ENCODE peak calls at places on chromosomes 2 and 18, in four cellular contexts. One of them, this sample, is unnamed.
A peak's percentile ranks its signal among the peaks of the same experiment; 100 is the strongest.

GRCh38 chr2:137117385-137117784 is 352.0 kb downstream of the THSD7B start:
- DNase-seq in GM23338: no peak
- DNase-seq in H9: no peak
- DNase-seq in small intestine: no peak
- DNase-seq in this sample: no peak

GRCh38 chr2:85414761-85415498 is 3.6 kb upstream of the SH2D6 start:
- DNase-seq in H9: no peak
- DNase-seq in small intestine: no peak
- DNase-seq in GM23338: no peak
- DNase-seq in this sample: no peak

GRCh38 chr2:75495862-75496261 is 64.9 kb downstream of the EVA1A start:
- DNase-seq in GM23338: no peak
- DNase-seq in H9: no peak
- DNase-seq in small intestine: no peak
- DNase-seq in this sample: no peak

GRCh38 chr2:59947917-59948534 is 605.4 kb downstream of the BCL11A start:
- DNase-seq in H9: no peak
- DNase-seq in GM23338: no peak
- DNase-seq in small intestine: peak; percentile 15
- DNase-seq in this sample: no peak

GRCh38 chr2:24731040-24731439 is 62.2 kb downstream of the PTRHD1 start:
- DNase-seq in H9: no peak
- DNase-seq in GM23338: no peak
- DNase-seq in small intestine: no peak
- DNase-seq in this sample: no peak

GRCh38 chr2:185663811-185664210 is 74.8 kb upstream of the FSIP2 start:
- DNase-seq in H9: no peak
- DNase-seq in small intestine: no peak
- DNase-seq in GM23338: no peak
- DNase-seq in this sample: no peak

GRCh38 chr2:63589148-63589972 is 597 bp downstream of the MDH1 start:
- DNase-seq in GM23338: peak; percentile 81
- DNase-seq in H9: no peak
- DNase-seq in small intestine: no peak
- DNase-seq in this sample: no peak

GRCh38 chr2:240619506-240620148 is 5.7 kb upstream of the GPR35 start:
- DNase-seq in H9: peak; percentile 22
- DNase-seq in GM23338: no peak
- DNase-seq in small intestine: no peak
- DNase-seq in this sample: no peak

GRCh38 chr2:75729861-75730260 is 19.1 kb upstream of the GCFC2 start:
- DNase-seq in GM23338: peak; percentile 28
- DNase-seq in H9: no peak
- DNase-seq in small intestine: no peak
- DNase-seq in this sample: no peak

GRCh38 chr2:99066602-99067001 is 74.9 kb upstream of the C2orf15 start:
- DNase-seq in GM23338: peak; percentile 69
- DNase-seq in H9: no peak
- DNase-seq in small intestine: peak; percentile 77
- DNase-seq in this sample: peak; percentile 20

GRCh38 chr18:8929381-8929780 is 173.1 kb upstream of the NDUFV2 start:
- DNase-seq in GM23338: no peak
- DNase-seq in H9: no peak
- DNase-seq in small intestine: no peak
- DNase-seq in this sample: no peak

GRCh38 chr18:48679236-48679635 is 140.4 kb downstream of the CTIF start:
- DNase-seq in small intestine: no peak
- DNase-seq in GM23338: no peak
- DNase-seq in H9: no peak
- DNase-seq in this sample: no peak

GRCh38 chr2:165648826-165649225 is 145.2 kb downstream of the GALNT3 start:
- DNase-seq in GM23338: no peak
- DNase-seq in small intestine: no peak
- DNase-seq in H9: no peak
- DNase-seq in this sample: peak; percentile 74

GRCh38 chr18:31506024-31506742 is 8.2 kb downstream of the DSG2 start:
- DNase-seq in GM23338: peak; percentile 47
- DNase-seq in H9: no peak
- DNase-seq in small intestine: peak; percentile 50
- DNase-seq in this sample: no peak

GRCh38 chr18:38174594-38174993 is 609.0 kb upstream of the CELF4 start:
- DNase-seq in small intestine: no peak
- DNase-seq in H9: no peak
- DNase-seq in GM23338: no peak
- DNase-seq in this sample: no peak

GRCh38 chr18:3923750-3924149 is 473.8 kb downstream of the TGIF1 start:
- DNase-seq in H9: no peak
- DNase-seq in small intestine: no peak
- DNase-seq in GM23338: no peak
- DNase-seq in this sample: no peak

GRCh38 chr2:134198006-134198634 is 55.8 kb upstream of the MGAT5 start:
- DNase-seq in H9: no peak
- DNase-seq in small intestine: peak; percentile 43
- DNase-seq in GM23338: no peak
- DNase-seq in this sample: no peak

GRCh38 chr2:117942958-117943672 is 70.8 kb downstream of the CCDC93 start:
- DNase-seq in small intestine: no peak
- DNase-seq in GM23338: no peak
- DNase-seq in H9: no peak
- DNase-seq in this sample: no peak

GRCh38 chr2:196113061-196113974 is 44.7 kb upstream of the DNAH7 start:
- DNase-seq in small intestine: no peak
- DNase-seq in H9: no peak
- DNase-seq in GM23338: peak; percentile 41
- DNase-seq in this sample: no peak

GRCh38 chr18:62183578-62184195 is 3.2 kb downstream of the PIGN start:
- DNase-seq in GM23338: peak; percentile 71
- DNase-seq in small intestine: peak; percentile 60
- DNase-seq in H9: no peak
- DNase-seq in this sample: no peak

GRCh38 chr2:190528521-190529001 is 6.0 kb downstream of the NEMP2 start:
- DNase-seq in GM23338: no peak
- DNase-seq in H9: no peak
- DNase-seq in small intestine: no peak
- DNase-seq in this sample: no peak

GRCh38 chr2:128754246-128754724 is 435.6 kb upstream of the HS6ST1 start:
- DNase-seq in small intestine: no peak
- DNase-seq in H9: no peak
- DNase-seq in GM23338: no peak
- DNase-seq in this sample: peak; percentile 32

GRCh38 chr2:210954508-210954907 is 398.1 kb downstream of the CPS1 start:
- DNase-seq in H9: no peak
- DNase-seq in GM23338: no peak
- DNase-seq in small intestine: no peak
- DNase-seq in this sample: no peak

GRCh38 chr18:25831226-25831828 is 259.1 kb downstream of the SS18 start:
- DNase-seq in small intestine: no peak
- DNase-seq in H9: no peak
- DNase-seq in GM23338: no peak
- DNase-seq in this sample: no peak

GRCh38 chr2:234139755-234140154 is 89.3 kb downstream of the SPP2 start:
- DNase-seq in H9: no peak
- DNase-seq in small intestine: no peak
- DNase-seq in GM23338: no peak
- DNase-seq in this sample: no peak

GRCh38 chr2:218291318-218291933 is 877 bp downstream of the TMBIM1 start:
- DNase-seq in GM23338: no peak
- DNase-seq in small intestine: peak; percentile 62
- DNase-seq in H9: no peak
- DNase-seq in this sample: no peak

GRCh38 chr2:170298115-170298514 is 120.2 kb downstream of the MYO3B start:
- DNase-seq in H9: no peak
- DNase-seq in GM23338: no peak
- DNase-seq in small intestine: no peak
- DNase-seq in this sample: no peak

GRCh38 chr2:218671654-218672566 is at the start of the genes RNF25 and STK36:
- DNase-seq in small intestine: peak; percentile 84
- DNase-seq in GM23338: peak; percentile 98
- DNase-seq in H9: peak; percentile 93
- DNase-seq in this sample: peak; percentile 82

GRCh38 chr2:121608367-121608766 is 40.9 kb downstream of the CLASP1 start:
- DNase-seq in H9: no peak
- DNase-seq in GM23338: no peak
- DNase-seq in small intestine: no peak
- DNase-seq in this sample: no peak

GRCh38 chr2:145258903-145259579 is 739.1 kb upstream of the ZEB2 start:
- DNase-seq in GM23338: no peak
- DNase-seq in H9: no peak
- DNase-seq in small intestine: no peak
- DNase-seq in this sample: no peak

GRCh38 chr2:236040600-236041328 is 127.4 kb downstream of the GBX2 start:
- DNase-seq in GM23338: no peak
- DNase-seq in H9: no peak
- DNase-seq in small intestine: no peak
- DNase-seq in this sample: no peak

GRCh38 chr2:2757764-2758163 is 426.7 kb upstream of the MYT1L start:
- DNase-seq in H9: no peak
- DNase-seq in GM23338: no peak
- DNase-seq in small intestine: no peak
- DNase-seq in this sample: no peak